ENCODE peak calls at places on chromosome 20, in eight cellular contexts. G is PC-3, S is psoas muscle, V is fibroblast of pulmonary artery, P is spleen, E is ovary, W is left lung, T is mammary epithelial cell. A is an unnamed sample.

GRCh38 chr20:45779011-45779915 is 12.4 kb downstream of the WFDC3 start:
- DNase-seq in G (peak), S (peak), V (peak), P (no peak), E (peak), W (peak), T (peak), A (peak)

GRCh38 chr20:24503352-24503931 is 34.0 kb downstream of the SYNDIG1 start:
- DNase-seq in G (no peak), S (no peak), V (peak), P (no peak), E (no peak), W (no peak), T (no peak), A (no peak)

GRCh38 chr20:49542514-49542991 is 25.4 kb downstream of the PTGIS start:
- DNase-seq in G (no peak), S (no peak), V (no peak), P (no peak), E (no peak), W (no peak), T (no peak), A (no peak)

GRCh38 chr20:49785851-49786174 is 26.8 kb upstream of the SLC9A8 start:
- DNase-seq in G (no peak), S (no peak), V (no peak), P (no peak), E (no peak), W (peak), T (no peak), A (no peak)

GRCh38 chr20:31746068-31746878 is 7.2 kb downstream of the TPX2 start:
- DNase-seq in G (no peak), S (no peak), V (no peak), P (no peak), E (no peak), W (no peak), T (no peak), A (no peak)

GRCh38 chr20:7161690-7162089 is 394.2 kb downstream of the BMP2 start:
- DNase-seq in G (peak), S (no peak), V (peak), P (no peak), E (no peak), W (no peak), T (peak), A (no peak)

GRCh38 chr20:21074605-21075336 is 31.4 kb downstream of the LINC00237 start:
- DNase-seq in G (peak), S (no peak), V (no peak), P (no peak), E (no peak), W (no peak), T (peak), A (no peak)

GRCh38 chr20:5001174-5002076 is at the start of gene SLC23A2:
- DNase-seq in G (peak), S (peak), V (no peak), P (peak), E (peak), W (peak), T (no peak), A (no peak)

GRCh38 chr20:45752747-45753146 is 30.6 kb downstream of the SPINT4 start:
- DNase-seq in G (no peak), S (no peak), V (no peak), P (no peak), E (no peak), W (no peak), T (peak), A (no peak)

GRCh38 chr20:1336699-1337387 is 7.9 kb upstream of the SDCBP2 start:
- DNase-seq in G (no peak), S (peak), V (peak), P (peak), E (peak), W (peak), T (no peak), A (peak)

GRCh38 chr20:44728835-44729342 is 13.7 kb downstream of the CCN5 start:
- DNase-seq in G (peak), S (peak), V (peak), P (no peak), E (peak), W (peak), T (peak), A (peak)

GRCh38 chr20:63375438-63375837 is 14.3 kb upstream of the CHRNA4 start:
- DNase-seq in G (no peak), S (no peak), V (no peak), P (no peak), E (no peak), W (no peak), T (no peak), A (no peak)

GRCh38 chr20:3935956-3936340 is 46.8 kb downstream of the PANK2 start:
- DNase-seq in G (no peak), S (no peak), V (no peak), P (no peak), E (no peak), W (no peak), T (no peak), A (no peak)

GRCh38 chr20:5033566-5033965 is 32.3 kb upstream of the SLC23A2 start:
- DNase-seq in G (peak), S (no peak), V (peak), P (no peak), E (no peak), W (no peak), T (peak), A (no peak)

GRCh38 chr20:53826090-53826489 is 232.5 kb upstream of the ZNF217 start:
- DNase-seq in G (no peak), S (no peak), V (no peak), P (no peak), E (no peak), W (no peak), T (no peak), A (no peak)

GRCh38 chr20:45254867-45255266 is 503 bp upstream of the SLPI start:
- DNase-seq in G (peak), S (no peak), V (peak), P (no peak), E (no peak), W (no peak), T (peak), A (no peak)

GRCh38 chr20:19628570-19629134 is 129.4 kb upstream of the RIN2 start:
- DNase-seq in G (peak), S (no peak), V (peak), P (no peak), E (no peak), W (no peak), T (peak), A (peak)

GRCh38 chr20:23782366-23782983 is 31.7 kb upstream of the CST1 start:
- DNase-seq in G (peak), S (no peak), V (peak), P (no peak), E (no peak), W (no peak), T (peak), A (no peak)

GRCh38 chr20:15063077-15063476 is 725.7 kb upstream of the FLRT3 start:
- DNase-seq in G (no peak), S (no peak), V (peak), P (no peak), E (no peak), W (no peak), T (no peak), A (no peak)

GRCh38 chr20:341682-342081 is 5.2 kb upstream of the NRSN2 start:
- DNase-seq in G (peak), S (no peak), V (peak), P (no peak), E (no peak), W (no peak), T (peak), A (no peak)

GRCh38 chr20:44170796-44171410 is 16.1 kb downstream of the JPH2 start:
- DNase-seq in G (no peak), S (no peak), V (peak), P (no peak), E (no peak), W (no peak), T (no peak), A (no peak)

GRCh38 chr20:25058797-25059486 is 1.0 kb upstream of the ACSS1 start:
- DNase-seq in G (peak), S (no peak), V (peak), P (peak), E (no peak), W (peak), T (no peak), A (no peak)

GRCh38 chr20:46557231-46557956 is 6.9 kb upstream of the OCSTAMP start:
- DNase-seq in G (peak), S (no peak), V (peak), P (no peak), E (no peak), W (no peak), T (peak), A (no peak)

GRCh38 chr20:57153238-57153905 is 113.1 kb downstream of the BMP7 start:
- DNase-seq in G (no peak), S (no peak), V (no peak), P (peak), E (no peak), W (no peak), T (no peak), A (no peak)
- TF ChIP-seq CTCF in G (no peak), S (no peak), V (no peak), P (no peak), E (no peak), W (no peak), T (no peak), A (no peak)

DNA sequence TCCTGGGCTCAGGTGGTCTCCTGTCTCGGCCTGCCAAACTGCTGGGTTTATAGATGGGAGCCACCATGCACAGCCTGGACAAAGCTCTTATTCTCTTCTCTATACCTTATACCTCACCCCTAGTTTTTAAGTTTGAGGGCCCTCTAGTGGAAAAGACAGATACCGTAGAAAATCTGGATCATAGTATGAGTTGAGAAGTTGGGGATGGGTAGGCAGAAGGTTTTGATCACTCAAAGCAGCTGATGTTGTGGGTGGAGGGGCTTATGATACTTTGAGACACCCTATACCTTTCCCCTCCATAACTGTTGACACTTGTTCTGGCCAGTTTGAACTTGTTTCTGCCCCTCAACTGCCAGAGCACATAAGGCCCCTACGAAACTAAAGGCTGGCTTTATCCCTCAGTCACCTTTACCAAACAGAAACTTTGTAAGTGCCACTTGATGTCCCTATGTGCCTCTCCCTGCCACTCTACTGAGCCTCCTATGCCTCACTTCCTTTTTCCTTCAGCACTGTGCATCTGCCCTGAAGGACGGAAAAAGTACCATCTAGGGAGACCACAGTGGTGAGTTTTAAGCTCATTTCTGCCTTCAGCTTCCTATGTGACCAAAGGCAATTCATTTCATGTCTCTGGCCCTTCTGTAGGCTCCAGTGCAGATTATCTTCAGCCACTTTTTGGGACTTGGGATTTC is 28.6 kb downstream of the RALY start:
- DNase-seq in G (peak), S (no peak), V (no peak), P (no peak), E (no peak), W (no peak), T (peak), A (no peak)
- TF ChIP-seq CTCF in G (peak), S (peak), V (peak), P (no peak), E (no peak), W (peak), T (peak), A (no peak)

DNA sequence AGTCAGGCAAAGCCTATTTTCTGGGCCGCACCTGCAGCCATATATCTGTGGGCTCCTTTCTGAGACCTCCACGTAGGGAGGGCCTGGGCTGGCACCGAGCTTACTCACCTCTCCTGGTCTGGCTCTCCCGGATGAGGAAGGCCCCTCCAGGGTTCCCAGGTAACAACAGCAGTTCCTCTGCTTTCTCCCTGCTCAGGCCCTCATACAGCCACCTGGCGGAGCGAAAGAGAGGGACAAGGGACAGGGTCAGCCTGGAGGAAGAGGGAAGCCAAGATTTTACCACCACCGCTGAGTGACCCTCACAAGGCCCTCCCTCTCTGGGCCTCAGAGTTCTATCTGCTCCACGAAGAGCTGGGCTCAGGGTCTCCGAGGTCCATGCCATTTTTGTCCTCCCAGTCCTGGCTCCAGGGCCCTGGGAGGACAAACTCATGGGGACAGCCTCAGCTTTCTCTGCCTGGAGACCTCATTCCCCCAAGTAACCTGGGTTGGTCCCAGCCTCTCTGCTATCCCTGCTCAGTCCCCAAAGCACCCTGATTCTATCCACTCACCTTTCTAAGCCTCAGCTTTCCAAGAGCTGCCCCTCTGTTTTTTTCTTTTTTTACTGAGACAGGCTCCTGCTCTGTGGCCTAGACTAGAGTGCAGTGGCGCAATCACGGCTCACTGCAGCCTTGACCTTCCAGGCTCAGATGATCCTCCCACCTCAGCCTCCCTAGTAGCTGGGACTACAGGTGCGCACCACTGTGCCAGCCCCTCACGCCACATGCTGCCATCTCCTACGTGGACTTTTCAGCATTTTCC is 13.3 kb downstream of the SLA2 start:
- DNase-seq in G (no peak), S (no peak), V (no peak), P (no peak), E (no peak), W (no peak), T (no peak), A (no peak)
- TF ChIP-seq CTCF in G (no peak), S (no peak), V (no peak), P (no peak), E (no peak), W (no peak), T (no peak), A (no peak)

GRCh38 chr20:22348010-22348409 is 236.4 kb downstream of the FOXA2 start:
- DNase-seq in G (no peak), S (no peak), V (no peak), P (no peak), E (no peak), W (no peak), T (no peak), A (no peak)

GRCh38 chr20:22350624-22351023 is 233.7 kb downstream of the FOXA2 start:
- DNase-seq in G (no peak), S (no peak), V (no peak), P (no peak), E (no peak), W (no peak), T (no peak), A (no peak)

GRCh38 chr20:22352019-22352418 is 232.4 kb downstream of the FOXA2 start:
- DNase-seq in G (no peak), S (no peak), V (no peak), P (no peak), E (no peak), W (no peak), T (no peak), A (no peak)

GRCh38 chr20:22354647-22355046 is 229.7 kb downstream of the FOXA2 start:
- DNase-seq in G (no peak), S (no peak), V (no peak), P (no peak), E (no peak), W (no peak), T (no peak), A (no peak)

GRCh38 chr20:22353586-22353985 is 230.8 kb downstream of the FOXA2 start:
- DNase-seq in G (peak), S (no peak), V (no peak), P (no peak), E (no peak), W (no peak), T (peak), A (no peak)
- TF ChIP-seq CTCF in G (no peak), S (no peak), V (no peak), P (no peak), E (no peak), W (no peak), T (no peak), A (no peak)

GRCh38 chr20:61979701-61980635 is 85.7 kb downstream of the TAF4 start:
- DNase-seq in G (no peak), S (no peak), V (no peak), P (peak), E (no peak), W (no peak), T (no peak), A (no peak)
- TF ChIP-seq CTCF in G (no peak), S (no peak), V (no peak), P (no peak), E (no peak), W (no peak), T (no peak), A (no peak)

GRCh38 chr20:18566892-18567738 is at the start of gene SMIM26:
- DNase-seq in G (peak), S (peak), V (peak), P (peak), E (peak), W (peak), T (peak), A (peak)
- TF ChIP-seq CTCF in G (no peak), S (no peak), V (no peak), P (no peak), E (no peak), W (no peak), T (no peak), A (no peak)